ENCODE peak calls at places on chromosomes 11 and 22, in nine cellular contexts. One of them, this sample, is unnamed.

GRCh38 chr22:44724859-44725258 is 22.9 kb downstream of the PRR5 start:
- DNase-seq in thoracic aorta: no peak
- DNase-seq in AG04450: no peak
- DNase-seq in ovary: no peak
- DNase-seq in dorsolateral prefrontal cortex: no peak
- DNase-seq in A549: no peak
- DNase-seq in OCI-LY7: no peak
- DNase-seq in cardiac muscle cell: no peak
- DNase-seq in fibroblast of pulmonary artery: no peak
- DNase-seq in this sample: no peak

GRCh38 chr22:42584364-42584940 is 30.2 kb downstream of the POLDIP3 start:
- DNase-seq in AG04450: no peak
- DNase-seq in fibroblast of pulmonary artery: no peak
- DNase-seq in ovary: no peak
- DNase-seq in dorsolateral prefrontal cortex: no peak
- DNase-seq in OCI-LY7: no peak
- DNase-seq in cardiac muscle cell: no peak
- DNase-seq in A549: no peak
- DNase-seq in thoracic aorta: no peak
- DNase-seq in this sample: no peak

GRCh38 chr11:34351051-34351450 is 6.8 kb downstream of the ABTB2 start:
- DNase-seq in ovary: no peak
- DNase-seq in A549: no peak
- DNase-seq in cardiac muscle cell: no peak
- DNase-seq in fibroblast of pulmonary artery: no peak
- DNase-seq in dorsolateral prefrontal cortex: no peak
- DNase-seq in thoracic aorta: no peak
- DNase-seq in OCI-LY7: no peak
- DNase-seq in AG04450: no peak
- DNase-seq in this sample: no peak

GRCh38 chr11:57223601-57224000 is 13.4 kb downstream of the APLNR start:
- DNase-seq in thoracic aorta: no peak
- DNase-seq in dorsolateral prefrontal cortex: no peak
- DNase-seq in cardiac muscle cell: no peak
- DNase-seq in ovary: no peak
- DNase-seq in A549: no peak
- DNase-seq in fibroblast of pulmonary artery: no peak
- DNase-seq in AG04450: no peak
- DNase-seq in OCI-LY7: no peak
- DNase-seq in this sample: peak; percentile 31

GRCh38 chr11:89136606-89137005 is 41.1 kb upstream of the TYR start:
- DNase-seq in dorsolateral prefrontal cortex: no peak
- DNase-seq in OCI-LY7: no peak
- DNase-seq in cardiac muscle cell: no peak
- DNase-seq in thoracic aorta: no peak
- DNase-seq in ovary: no peak
- DNase-seq in fibroblast of pulmonary artery: no peak
- DNase-seq in A549: no peak
- DNase-seq in AG04450: no peak
- DNase-seq in this sample: no peak

GRCh38 chr11:72871089-72871488 is 56.9 kb downstream of the ATG16L2 start:
- DNase-seq in AG04450: no peak
- DNase-seq in OCI-LY7: no peak
- DNase-seq in ovary: no peak
- DNase-seq in fibroblast of pulmonary artery: peak; percentile 36
- DNase-seq in thoracic aorta: no peak
- DNase-seq in cardiac muscle cell: peak; percentile 59
- DNase-seq in A549: no peak
- DNase-seq in dorsolateral prefrontal cortex: no peak
- DNase-seq in this sample: peak; percentile 6

GRCh38 chr11:58968251-58968711 is 29.0 kb downstream of the GLYATL1 start:
- DNase-seq in AG04450: no peak
- DNase-seq in thoracic aorta: no peak
- DNase-seq in OCI-LY7: no peak
- DNase-seq in ovary: no peak
- DNase-seq in cardiac muscle cell: no peak
- DNase-seq in fibroblast of pulmonary artery: no peak
- DNase-seq in dorsolateral prefrontal cortex: no peak
- DNase-seq in A549: no peak
- DNase-seq in this sample: no peak

GRCh38 chr22:37739000-37739399 is 42.2 kb downstream of the TRIOBP start:
- DNase-seq in dorsolateral prefrontal cortex: no peak
- DNase-seq in ovary: peak; percentile 97
- DNase-seq in fibroblast of pulmonary artery: peak; percentile 83
- DNase-seq in AG04450: peak; percentile 86
- DNase-seq in thoracic aorta: no peak
- DNase-seq in OCI-LY7: no peak
- DNase-seq in cardiac muscle cell: peak; percentile 92
- DNase-seq in A549: no peak
- DNase-seq in this sample: peak; percentile 94

GRCh38 chr11:121291896-121292502 is 572 bp upstream of the SC5D start:
- DNase-seq in AG04450: no peak
- DNase-seq in OCI-LY7: peak; percentile 66
- DNase-seq in fibroblast of pulmonary artery: no peak
- DNase-seq in A549: no peak
- DNase-seq in thoracic aorta: no peak
- DNase-seq in dorsolateral prefrontal cortex: no peak
- DNase-seq in ovary: no peak
- DNase-seq in cardiac muscle cell: peak; percentile 7
- DNase-seq in this sample: no peak

GRCh38 chr11:86483591-86484163 is 109.0 kb downstream of the CCDC81 start:
- DNase-seq in cardiac muscle cell: no peak
- DNase-seq in OCI-LY7: no peak
- DNase-seq in fibroblast of pulmonary artery: no peak
- DNase-seq in dorsolateral prefrontal cortex: no peak
- DNase-seq in ovary: no peak
- DNase-seq in thoracic aorta: no peak
- DNase-seq in A549: no peak
- DNase-seq in AG04450: no peak
- DNase-seq in this sample: no peak

GRCh38 chr11:10587995-10588394 is 19.5 kb upstream of the LYVE1 start:
- DNase-seq in dorsolateral prefrontal cortex: no peak
- DNase-seq in AG04450: no peak
- DNase-seq in OCI-LY7: no peak
- DNase-seq in A549: no peak
- DNase-seq in fibroblast of pulmonary artery: no peak
- DNase-seq in cardiac muscle cell: no peak
- DNase-seq in thoracic aorta: no peak
- DNase-seq in ovary: no peak
- DNase-seq in this sample: no peak

GRCh38 chr22:47810505-47811500 is 1048.4 kb downstream of the TBC1D22A start:
- DNase-seq in OCI-LY7: no peak
- DNase-seq in thoracic aorta: no peak
- DNase-seq in A549: no peak
- DNase-seq in ovary: no peak
- DNase-seq in AG04450: no peak
- DNase-seq in fibroblast of pulmonary artery: no peak
- DNase-seq in dorsolateral prefrontal cortex: no peak
- DNase-seq in cardiac muscle cell: no peak
- DNase-seq in this sample: no peak

GRCh38 chr11:2537896-2538855 is 93.4 kb downstream of the KCNQ1 start:
- DNase-seq in cardiac muscle cell: peak; percentile 22
- DNase-seq in A549: no peak
- DNase-seq in ovary: peak; percentile 24
- DNase-seq in thoracic aorta: no peak
- DNase-seq in fibroblast of pulmonary artery: no peak
- DNase-seq in OCI-LY7: no peak
- DNase-seq in AG04450: no peak
- DNase-seq in dorsolateral prefrontal cortex: no peak
- DNase-seq in this sample: no peak

GRCh38 chr11:110862407-110862806 is 150.2 kb upstream of the ARHGAP20 start:
- DNase-seq in AG04450: no peak
- DNase-seq in thoracic aorta: no peak
- DNase-seq in fibroblast of pulmonary artery: no peak
- DNase-seq in dorsolateral prefrontal cortex: no peak
- DNase-seq in OCI-LY7: no peak
- DNase-seq in cardiac muscle cell: no peak
- DNase-seq in A549: no peak
- DNase-seq in ovary: no peak
- DNase-seq in this sample: no peak

GRCh38 chr11:113261709-113262475 is 52.5 kb upstream of the TTC12 start:
- DNase-seq in dorsolateral prefrontal cortex: no peak
- DNase-seq in OCI-LY7: no peak
- DNase-seq in fibroblast of pulmonary artery: peak; percentile 16
- DNase-seq in A549: no peak
- DNase-seq in cardiac muscle cell: peak; percentile 28
- DNase-seq in AG04450: no peak
- DNase-seq in thoracic aorta: no peak
- DNase-seq in ovary: no peak
- DNase-seq in this sample: no peak

DNA sequence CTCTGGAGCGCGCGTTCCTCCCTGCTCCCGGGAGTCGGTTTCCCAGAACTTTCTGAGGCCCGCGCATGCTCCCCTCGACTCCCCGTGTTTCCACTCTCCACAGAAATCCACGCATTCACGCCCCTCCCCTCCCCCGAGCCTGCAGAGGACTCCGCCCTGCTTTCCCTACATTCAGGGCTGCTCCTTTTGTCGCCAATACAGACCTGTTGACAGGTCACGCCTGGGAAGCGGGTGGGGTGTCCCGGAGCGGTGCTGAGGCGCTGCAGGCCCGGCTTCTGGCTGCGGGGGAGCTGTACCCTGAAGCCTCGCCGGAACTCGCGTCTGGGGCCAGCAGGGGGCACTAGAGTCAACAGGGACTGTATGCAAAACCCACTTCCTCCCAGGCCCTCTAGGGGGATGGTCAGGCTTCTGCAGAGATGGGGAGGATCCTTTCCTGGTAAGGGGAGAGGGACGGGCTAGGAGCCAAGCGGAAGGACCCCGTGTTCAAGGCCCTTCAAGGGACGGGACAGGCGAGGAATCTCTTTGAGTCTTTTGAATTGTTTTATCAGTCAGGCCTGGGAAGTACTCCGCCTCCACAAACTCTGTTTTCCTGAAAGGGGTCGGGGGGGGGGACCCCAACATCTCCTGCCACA is at the start of gene PRAME:
- DNase-seq in cardiac muscle cell: peak; percentile 49
- DNase-seq in dorsolateral prefrontal cortex: no peak
- DNase-seq in AG04450: no peak
- DNase-seq in fibroblast of pulmonary artery: peak; percentile 39
- DNase-seq in OCI-LY7: peak; percentile 89
- DNase-seq in ovary: peak; percentile 82
- DNase-seq in A549: peak; percentile 93
- DNase-seq in thoracic aorta: no peak
- DNase-seq in this sample: peak; percentile 55
- TF ChIP-seq CTCF in cardiac muscle cell: peak; percentile 65
- TF ChIP-seq CTCF in dorsolateral prefrontal cortex: peak; percentile 49
- TF ChIP-seq CTCF in AG04450: peak; percentile 35
- TF ChIP-seq CTCF in fibroblast of pulmonary artery: peak; percentile 57
- TF ChIP-seq CTCF in OCI-LY7: peak; percentile 96
- TF ChIP-seq CTCF in ovary: no peak
- TF ChIP-seq CTCF in A549: peak; percentile 76
- TF ChIP-seq CTCF in thoracic aorta: no peak
- TF ChIP-seq CTCF in this sample: peak; percentile 72

GRCh38 chr11:82682003-82682751 is 51.5 kb downstream of the FAM181B start:
- DNase-seq in dorsolateral prefrontal cortex: no peak
- DNase-seq in OCI-LY7: peak; percentile 72
- DNase-seq in AG04450: peak; percentile 24
- DNase-seq in ovary: no peak
- DNase-seq in cardiac muscle cell: peak; percentile 83
- DNase-seq in fibroblast of pulmonary artery: peak; percentile 82
- DNase-seq in thoracic aorta: no peak
- DNase-seq in A549: peak; percentile 76
- DNase-seq in this sample: peak; percentile 75

GRCh38 chr11:82683029-82683428 is 50.6 kb downstream of the FAM181B start:
- DNase-seq in A549: no peak
- DNase-seq in OCI-LY7: no peak
- DNase-seq in cardiac muscle cell: no peak
- DNase-seq in dorsolateral prefrontal cortex: no peak
- DNase-seq in fibroblast of pulmonary artery: no peak
- DNase-seq in AG04450: no peak
- DNase-seq in ovary: no peak
- DNase-seq in thoracic aorta: no peak
- DNase-seq in this sample: no peak

GRCh38 chr11:82676483-82677094 is 57.1 kb downstream of the FAM181B start:
- DNase-seq in OCI-LY7: peak; percentile 13
- DNase-seq in thoracic aorta: no peak
- DNase-seq in A549: no peak
- DNase-seq in ovary: no peak
- DNase-seq in fibroblast of pulmonary artery: no peak
- DNase-seq in cardiac muscle cell: no peak
- DNase-seq in AG04450: no peak
- DNase-seq in dorsolateral prefrontal cortex: no peak
- DNase-seq in this sample: no peak

GRCh38 chr11:82675838-82676237 is 57.8 kb downstream of the FAM181B start:
- DNase-seq in cardiac muscle cell: no peak
- DNase-seq in dorsolateral prefrontal cortex: no peak
- DNase-seq in AG04450: no peak
- DNase-seq in ovary: no peak
- DNase-seq in thoracic aorta: no peak
- DNase-seq in fibroblast of pulmonary artery: no peak
- DNase-seq in A549: no peak
- DNase-seq in OCI-LY7: no peak
- DNase-seq in this sample: no peak

GRCh38 chr11:82680252-82680651 is 53.4 kb downstream of the FAM181B start:
- DNase-seq in thoracic aorta: no peak
- DNase-seq in A549: no peak
- DNase-seq in dorsolateral prefrontal cortex: no peak
- DNase-seq in OCI-LY7: no peak
- DNase-seq in AG04450: no peak
- DNase-seq in fibroblast of pulmonary artery: no peak
- DNase-seq in cardiac muscle cell: no peak
- DNase-seq in ovary: no peak
- DNase-seq in this sample: no peak
- TF ChIP-seq CTCF in thoracic aorta: no peak
- TF ChIP-seq CTCF in A549: no peak
- TF ChIP-seq CTCF in dorsolateral prefrontal cortex: no peak
- TF ChIP-seq CTCF in OCI-LY7: no peak
- TF ChIP-seq CTCF in AG04450: no peak
- TF ChIP-seq CTCF in fibroblast of pulmonary artery: no peak
- TF ChIP-seq CTCF in cardiac muscle cell: no peak
- TF ChIP-seq CTCF in ovary: no peak
- TF ChIP-seq CTCF in this sample: no peak

DNA sequence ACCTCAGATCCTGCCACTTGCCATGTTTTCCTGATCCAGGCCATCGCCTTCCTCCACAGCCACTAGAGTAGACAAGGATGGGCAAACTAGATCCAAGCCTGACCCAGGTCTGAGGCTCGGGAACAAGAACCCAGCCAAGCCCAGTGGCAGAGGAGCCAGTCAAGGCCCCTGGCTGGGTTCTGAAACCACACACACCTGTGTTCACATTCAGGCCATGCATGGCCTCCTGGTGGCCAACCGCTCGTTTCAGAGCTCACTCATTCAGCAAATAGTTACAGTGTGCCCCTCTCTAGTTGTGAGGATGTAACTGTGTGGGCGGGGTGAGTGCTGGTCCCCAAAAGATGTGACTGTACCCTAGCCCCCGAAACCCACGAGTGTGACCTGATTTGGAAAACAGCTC is 337.6 kb downstream of the CTTN start:
- DNase-seq in OCI-LY7: no peak
- DNase-seq in fibroblast of pulmonary artery: no peak
- DNase-seq in cardiac muscle cell: no peak
- DNase-seq in AG04450: no peak
- DNase-seq in thoracic aorta: no peak
- DNase-seq in dorsolateral prefrontal cortex: no peak
- DNase-seq in A549: no peak
- DNase-seq in ovary: no peak
- DNase-seq in this sample: no peak
- TF ChIP-seq CTCF in OCI-LY7: no peak
- TF ChIP-seq CTCF in fibroblast of pulmonary artery: no peak
- TF ChIP-seq CTCF in cardiac muscle cell: no peak
- TF ChIP-seq CTCF in AG04450: no peak
- TF ChIP-seq CTCF in thoracic aorta: no peak
- TF ChIP-seq CTCF in dorsolateral prefrontal cortex: no peak
- TF ChIP-seq CTCF in A549: no peak
- TF ChIP-seq CTCF in ovary: no peak
- TF ChIP-seq CTCF in this sample: no peak

GRCh38 chr11:126578021-126578420 is 222.5 kb downstream of the ST3GAL4 start:
- DNase-seq in ovary: no peak
- DNase-seq in dorsolateral prefrontal cortex: no peak
- DNase-seq in cardiac muscle cell: no peak
- DNase-seq in fibroblast of pulmonary artery: no peak
- DNase-seq in thoracic aorta: no peak
- DNase-seq in AG04450: no peak
- DNase-seq in OCI-LY7: no peak
- DNase-seq in A549: no peak
- DNase-seq in this sample: no peak
- TF ChIP-seq CTCF in ovary: no peak
- TF ChIP-seq CTCF in dorsolateral prefrontal cortex: no peak
- TF ChIP-seq CTCF in cardiac muscle cell: no peak
- TF ChIP-seq CTCF in fibroblast of pulmonary artery: no peak
- TF ChIP-seq CTCF in thoracic aorta: no peak
- TF ChIP-seq CTCF in AG04450: no peak
- TF ChIP-seq CTCF in OCI-LY7: no peak
- TF ChIP-seq CTCF in A549: no peak
- TF ChIP-seq CTCF in this sample: no peak